ENCODE peak calls at places on chromosome 12, in four cellular contexts. X, Q, H and W are unnamed samples.

GRCh38 chr12:95336387-95337067 is 118.9 kb downstream of the VEZT start:
- DNase-seq in H (peak; percentile 78), Q (peak; percentile 81), X (peak; percentile 39), W (peak; percentile 88)

GRCh38 chr12:23525450-23526072 is 423.9 kb downstream of the SOX5 start:
- DNase-seq in H (no peak), X (no peak), Q (no peak), W (no peak)

GRCh38 chr12:9588749-9589148 is 19.0 kb downstream of the KLRB1 start:
- DNase-seq in X (no peak), H (no peak), Q (no peak), W (no peak)

GRCh38 chr12:57543666-57544065 is 3.3 kb downstream of the DCTN2 start:
- DNase-seq in H (no peak), X (no peak), Q (no peak), W (no peak)

GRCh38 chr12:76031414-76032042 is at the start of gene PHLDA1:
- DNase-seq in X (peak; percentile 94), H (peak; percentile 89), Q (peak; percentile 80), W (peak; percentile 79)

GRCh38 chr12:124928095-124928911 is 13.9 kb upstream of the UBC start:
- DNase-seq in Q (no peak), X (peak; percentile 98), H (peak; percentile 50), W (no peak)

GRCh38 chr12:6957741-6958608 is 6.8 kb downstream of the PTPN6 start:
- DNase-seq in H (no peak), X (no peak), Q (no peak), W (no peak)

GRCh38 chr12:112303799-112304198 is 78.4 kb downstream of the HECTD4 start:
- DNase-seq in Q (no peak), X (no peak), H (no peak), W (no peak)

GRCh38 chr12:56375598-56376434 is 13.2 kb upstream of the APOF start:
- DNase-seq in X (no peak), H (no peak), Q (no peak), W (no peak)

GRCh38 chr12:49909826-49910225 is 6.1 kb upstream of the FAIM2 start:
- DNase-seq in H (peak; percentile 80), Q (no peak), X (no peak), W (no peak)

GRCh38 chr12:34400423-34400881 is 378.2 kb downstream of the ALG10 start:
- DNase-seq in Q (no peak), X (no peak), H (peak; percentile 12), W (no peak)

GRCh38 chr12:113194971-113195391 is 9.5 kb downstream of the RITA1 start:
- DNase-seq in Q (no peak), X (no peak), H (peak; percentile 47), W (no peak)

GRCh38 chr12:108826115-108826806 is 31.1 kb downstream of the SSH1 start:
- DNase-seq in X (no peak), Q (no peak), H (no peak), W (peak; percentile 66)

GRCh38 chr12:1611775-1612174 is 17.3 kb upstream of the WNT5B start:
- DNase-seq in X (no peak), H (no peak), Q (peak; percentile 43), W (no peak)